ENCODE peak calls at places on chromosome 9, in five cellular contexts. G is psoas muscle, Q is GM12892, Z is germinal center, H is foreskin fibroblast. O is an unnamed sample.

GRCh38 chr9:26746357-26747072 is 146.1 kb downstream of the CAAP1 start:
- DNase-seq in G (no peak), Q (peak), Z (no peak), H (no peak), O (no peak)

GRCh38 chr9:85971731-85972130 is 30.8 kb downstream of the NAA35 start:
- DNase-seq in G (no peak), Q (no peak), Z (no peak), H (peak), O (no peak)

GRCh38 chr9:130276121-130276520 is 10.6 kb downstream of the HMCN2 start:
- DNase-seq in G (no peak), Q (no peak), Z (no peak), H (peak), O (peak)

GRCh38 chr9:70940605-70941004 is 180.8 kb downstream of the TRPM3 start:
- DNase-seq in G (no peak), Q (no peak), Z (no peak), H (no peak), O (no peak)

GRCh38 chr9:25177858-25178257 is 500.4 kb downstream of the TUSC1 start:
- DNase-seq in G (no peak), Q (no peak), Z (no peak), H (no peak), O (no peak)

GRCh38 chr9:127724012-127724411 is 8.1 kb downstream of the TTC16 start:
- DNase-seq in G (no peak), Q (no peak), Z (no peak), H (no peak), O (no peak)

GRCh38 chr9:5510991-5511390 is 660 bp downstream of the PDCD1LG2 start:
- DNase-seq in G (no peak), Q (no peak), Z (no peak), H (peak), O (no peak)

GRCh38 chr9:2967779-2968178 is 123.9 kb upstream of the PUM3 start:
- DNase-seq in G (no peak), Q (no peak), Z (no peak), H (peak), O (peak)

GRCh38 chr9:4718911-4719310 is 22.1 kb downstream of the AK3 start:
- DNase-seq in G (no peak), Q (no peak), Z (no peak), H (no peak), O (no peak)

GRCh38 chr9:88658311-88658822 is 123.4 kb downstream of the NXNL2 start:
- DNase-seq in G (peak), Q (no peak), Z (no peak), H (peak), O (no peak)

GRCh38 chr9:107007361-107007760 is 144.4 kb downstream of the ZNF462 start:
- DNase-seq in G (no peak), Q (no peak), Z (no peak), H (no peak), O (no peak)

GRCh38 chr9:114737118-114737517 is 55.1 kb upstream of the TEX48 start:
- DNase-seq in G (no peak), Q (no peak), Z (no peak), H (no peak), O (no peak)

O was measured in AG09309.